ENCODE peak calls at places on chromosomes 11 and 22, in four cellular contexts. G is K562, X is HL-60, Z is GM12891. L is an unnamed sample.

GRCh38 chr22:27989758-27990450 is 70.8 kb upstream of the PITPNB start:
- DNase-seq in G (no peak), X (no peak), Z (no peak), L (no peak)

GRCh38 chr11:58757449-58757848 is 25.7 kb upstream of the GLYAT start:
- DNase-seq in G (no peak), X (no peak), Z (no peak), L (no peak)

GRCh38 chr11:103483996-103484395 is 374.8 kb downstream of the DYNC2H1 start:
- DNase-seq in G (no peak), X (no peak), Z (no peak), L (no peak)

GRCh38 chr11:74020537-74020936 is 11.7 kb upstream of the UCP3 start:
- DNase-seq in G (no peak), X (peak), Z (no peak), L (peak)

GRCh38 chr11:65445101-65445603 is 22.6 kb downstream of the NEAT1 start:
- DNase-seq in G (no peak), X (no peak), Z (no peak), L (no peak)

GRCh38 chr11:18066626-18067025 is 20.6 kb upstream of the TPH1 start:
- DNase-seq in G (no peak), X (no peak), Z (no peak), L (no peak)

GRCh38 chr11:113106507-113106906 is 145.3 kb downstream of the NCAM1 start:
- DNase-seq in G (no peak), X (no peak), Z (no peak), L (no peak)

GRCh38 chr22:23013612-23014011 is 56.7 kb upstream of the GNAZ start:
- DNase-seq in G (no peak), X (no peak), Z (no peak), L (no peak)

GRCh38 chr22:46769706-46770105 is 7.3 kb downstream of the TBC1D22A start:
- DNase-seq in G (no peak), X (no peak), Z (no peak), L (no peak)

GRCh38 chr11:86205415-86206268 is 38.9 kb upstream of the EED start:
- DNase-seq in G (no peak), X (peak), Z (no peak), L (no peak)

GRCh38 chr11:114259551-114259983 is 36.6 kb upstream of the NNMT start:
- DNase-seq in G (no peak), X (no peak), Z (no peak), L (no peak)

GRCh38 chr22:37193629-37194191 is 5.7 kb upstream of the C1QTNF6 start:
- DNase-seq in G (peak), X (peak), Z (no peak), L (no peak)

GRCh38 chr22:45127866-45128265 is 35.9 kb upstream of the NUP50 start:
- DNase-seq in G (no peak), X (no peak), Z (no peak), L (no peak)
- TF ChIP-seq SPI1 in G (no peak), X (no peak), Z (no peak), L (no peak)

GRCh38 chr22:39488563-39489083 is 13.5 kb upstream of the MIEF1 start:
- DNase-seq in G (peak), X (no peak), Z (no peak), L (no peak)
- TF ChIP-seq SPI1 in G (peak), X (no peak), Z (no peak), L (no peak)

GRCh38 chr22:24153959-24154358 is 27.3 kb upstream of the SUSD2 start:
- DNase-seq in G (no peak), X (peak), Z (no peak), L (no peak)

GRCh38 chr22:24154826-24155225 is 26.5 kb upstream of the SUSD2 start:
- DNase-seq in G (no peak), X (no peak), Z (no peak), L (no peak)

GRCh38 chr22:24156146-24156914 is 25.0 kb upstream of the SUSD2 start:
- DNase-seq in G (no peak), X (no peak), Z (peak), L (no peak)

GRCh38 chr22:24156915-24157782 is 24.1 kb upstream of the SUSD2 start:
- DNase-seq in G (peak), X (peak), Z (peak), L (peak)

DNA sequence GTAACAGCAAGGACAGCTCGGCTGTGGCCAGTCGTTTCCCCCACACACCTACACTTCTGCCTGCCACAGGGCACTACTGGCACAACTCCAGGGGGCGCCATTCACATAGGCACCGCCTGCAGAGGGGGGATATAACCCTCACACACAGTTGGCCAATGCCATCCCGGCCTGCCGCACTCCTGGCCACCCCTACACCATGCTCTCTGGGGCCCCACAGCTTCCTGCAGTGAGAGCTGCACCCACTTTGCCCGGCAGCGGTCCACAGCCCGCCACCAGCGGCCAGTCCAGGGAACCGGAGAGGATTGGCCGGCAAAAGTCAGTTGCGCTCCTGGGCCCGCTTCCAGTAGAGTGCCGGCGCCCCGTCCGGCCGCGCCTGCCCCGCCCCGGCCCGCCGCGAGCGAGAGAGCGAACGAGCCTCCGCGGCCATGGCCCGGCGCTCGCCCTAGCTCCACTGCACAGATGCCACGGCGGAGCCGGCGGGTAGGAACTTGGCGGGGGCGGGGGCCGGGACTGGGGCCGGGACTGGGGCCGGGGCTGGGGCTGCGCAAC is 25.6 kb upstream of the SUSD2 start:
- DNase-seq in G (no peak), X (peak), Z (peak), L (no peak)
- TF ChIP-seq SPI1 in G (no peak), X (no peak), Z (no peak), L (no peak)

GRCh38 chr11:6618117-6619020 is 853 bp downstream of the TPP1 start:
- DNase-seq in G (peak), X (peak), Z (no peak), L (no peak)
- TF ChIP-seq SPI1 in G (no peak), X (peak), Z (peak), L (peak)

GRCh38 chr11:15493066-15493465 is 378.3 kb downstream of the INSC start:
- DNase-seq in G (no peak), X (no peak), Z (no peak), L (no peak)
- TF ChIP-seq SPI1 in G (no peak), X (no peak), Z (no peak), L (no peak)

DNA sequence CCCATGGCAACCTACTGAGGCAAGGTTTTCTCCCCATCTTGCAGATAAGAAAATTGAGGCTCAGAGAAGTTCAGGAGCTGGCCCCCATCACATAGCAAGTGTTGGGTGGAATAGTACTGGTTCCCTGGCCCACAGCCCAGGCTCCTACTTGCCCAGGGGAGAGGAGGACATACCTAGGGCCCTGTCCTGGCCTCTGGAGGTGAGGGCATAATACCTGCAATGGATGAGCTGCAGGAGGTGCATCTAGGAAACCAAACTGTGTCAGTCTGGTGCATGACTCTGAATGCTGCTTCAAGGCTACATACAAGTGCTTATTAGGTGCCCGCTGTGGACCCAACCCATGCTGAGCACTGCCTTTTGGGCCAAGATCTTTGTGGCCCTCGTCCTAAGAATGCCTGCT is 40.0 kb upstream of the TPBGL start:
- DNase-seq in G (no peak), X (no peak), Z (no peak), L (no peak)
- TF ChIP-seq SPI1 in G (no peak), X (no peak), Z (no peak), L (no peak)

GRCh38 chr11:10019906-10020682 is 273.9 kb downstream of the SBF2 start:
- DNase-seq in G (no peak), X (peak), Z (no peak), L (no peak)
- TF ChIP-seq SPI1 in G (no peak), X (no peak), Z (no peak), L (no peak)

GRCh38 chr22:24021304-24021703 is 10.2 kb downstream of the CABIN1 start:
- DNase-seq in G (no peak), X (no peak), Z (no peak), L (no peak)
- TF ChIP-seq SPI1 in G (no peak), X (no peak), Z (no peak), L (no peak)